ENCODE peak calls at places on chromosomes 12 and 14, in five cellular contexts. R is neuronal stem cell, V is H9, S is trophoblast cell, C is H1. M is an unnamed sample.

GRCh38 chr12:132604108-132605054 is 6.0 kb downstream of the LRCOL1 start:
- DNase-seq in R (no peak), V (peak), S (peak), C (no peak), M (no peak)

GRCh38 chr12:57845478-57846284 is 848 bp downstream of the CTDSP2 start:
- DNase-seq in R (no peak), V (peak), S (peak), C (peak), M (peak)

GRCh38 chr12:122480753-122481152 is 20.0 kb downstream of the ZCCHC8 start:
- DNase-seq in R (no peak), V (no peak), S (no peak), C (no peak), M (no peak)

GRCh38 chr14:27528328-27528727 is 930.5 kb upstream of the NOVA1 start:
- DNase-seq in R (peak), V (no peak), S (peak), C (no peak), M (peak)

GRCh38 chr12:5988088-5988487 is 43.0 kb upstream of the ANO2 start:
- DNase-seq in R (no peak), V (no peak), S (no peak), C (no peak), M (no peak)

GRCh38 chr12:132484891-132485441 is 5.0 kb upstream of the FBRSL1 start:
- DNase-seq in R (no peak), V (no peak), S (no peak), C (no peak), M (no peak)

GRCh38 chr14:55746533-55746932 is 166.5 kb downstream of the KTN1 start:
- DNase-seq in R (no peak), V (no peak), S (peak), C (no peak), M (peak)

GRCh38 chr14:100305446-100306255 is 593 bp downstream of the SLC25A29 start:
- DNase-seq in R (no peak), V (peak), S (no peak), C (peak), M (no peak)

GRCh38 chr12:20486233-20486632 is 117.9 kb downstream of the PDE3A start:
- DNase-seq in R (no peak), V (no peak), S (no peak), C (no peak), M (no peak)

GRCh38 chr12:131282292-131283080 is 328.8 kb downstream of the ADGRD1 start:
- DNase-seq in R (no peak), V (no peak), S (no peak), C (no peak), M (no peak)

GRCh38 chr12:42588981-42589464 is 523 bp downstream of the PRICKLE1 start:
- DNase-seq in R (peak), V (peak), S (peak), C (peak), M (peak)

GRCh38 chr12:7106082-7106481 is 2.9 kb downstream of the C1RL start:
- DNase-seq in R (no peak), V (no peak), S (no peak), C (no peak), M (no peak)

GRCh38 chr12:570237-570925 is 92.9 kb downstream of the NINJ2 start:
- DNase-seq in R (peak), V (peak), S (peak), C (peak), M (peak)

GRCh38 chr14:74684444-74684843 is 28.4 kb downstream of the AREL1 start:
- DNase-seq in R (no peak), V (no peak), S (peak), C (no peak), M (no peak)

GRCh38 chr14:89117017-89117416 is 292.6 kb downstream of the TTC8 start:
- DNase-seq in R (no peak), V (no peak), S (no peak), C (no peak), M (no peak)

GRCh38 chr14:22554706-22555572 is 34.1 kb downstream of the DAD1 start:
- DNase-seq in R (no peak), V (no peak), S (no peak), C (no peak), M (no peak)

GRCh38 chr12:124515981-124516380 is 51.4 kb downstream of the NCOR2 start:
- DNase-seq in R (no peak), V (no peak), S (no peak), C (no peak), M (no peak)

GRCh38 chr12:53380797-53381738 is 1.1 kb downstream of the SP1 start:
- DNase-seq in R (no peak), V (peak), S (peak), C (peak), M (peak)
- H3K23ac ChIP-seq in R (no peak), V (no peak), S (no peak), C (no peak), M (no peak)

GRCh38 chr12:19075711-19076340 is 53.7 kb upstream of the PLEKHA5 start:
- DNase-seq in R (no peak), V (no peak), S (no peak), C (no peak), M (no peak)

GRCh38 chr12:19070341-19070740 is 59.2 kb upstream of the PLEKHA5 start:
- DNase-seq in R (no peak), V (no peak), S (no peak), C (no peak), M (no peak)

DNA sequence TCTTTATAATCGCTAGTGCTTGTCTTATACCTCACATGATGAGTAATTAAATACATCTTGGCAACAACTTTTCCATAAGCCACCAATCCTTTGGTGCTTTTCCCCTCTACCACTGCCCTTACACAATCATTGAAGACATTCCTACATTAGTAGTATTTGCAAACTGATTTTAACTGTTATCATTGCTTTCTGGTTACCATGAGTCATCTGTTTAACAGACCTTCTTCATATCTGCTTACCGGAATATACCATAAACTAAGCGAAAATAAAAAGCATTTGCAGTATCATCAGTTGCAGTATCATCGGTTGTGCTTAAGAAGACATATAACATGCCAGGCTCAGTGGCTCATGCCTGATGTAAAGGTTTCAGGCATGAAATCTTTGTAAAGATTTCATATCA is 54.8 kb upstream of the PLEKHA5 start:
- DNase-seq in R (no peak), V (no peak), S (peak), C (no peak), M (peak)
- H2BK12ac ChIP-seq in R (no peak), V (no peak), S (no peak), C (no peak), M (no peak)

GRCh38 chr14:77114609-77115008 is 16.6 kb downstream of the CIPC start:
- DNase-seq in R (no peak), V (no peak), S (no peak), C (no peak), M (no peak)
- H3K27ac ChIP-seq in R (no peak), V (no peak), S (no peak), C (no peak), M (no peak)

GRCh38 chr12:87813476-87814234 is 215.5 kb downstream of the C12orf50 start:
- DNase-seq in R (no peak), V (no peak), S (peak), C (no peak), M (peak)
- H3K23ac ChIP-seq in R (no peak), V (no peak), S (no peak), C (no peak), M (no peak)

DNA sequence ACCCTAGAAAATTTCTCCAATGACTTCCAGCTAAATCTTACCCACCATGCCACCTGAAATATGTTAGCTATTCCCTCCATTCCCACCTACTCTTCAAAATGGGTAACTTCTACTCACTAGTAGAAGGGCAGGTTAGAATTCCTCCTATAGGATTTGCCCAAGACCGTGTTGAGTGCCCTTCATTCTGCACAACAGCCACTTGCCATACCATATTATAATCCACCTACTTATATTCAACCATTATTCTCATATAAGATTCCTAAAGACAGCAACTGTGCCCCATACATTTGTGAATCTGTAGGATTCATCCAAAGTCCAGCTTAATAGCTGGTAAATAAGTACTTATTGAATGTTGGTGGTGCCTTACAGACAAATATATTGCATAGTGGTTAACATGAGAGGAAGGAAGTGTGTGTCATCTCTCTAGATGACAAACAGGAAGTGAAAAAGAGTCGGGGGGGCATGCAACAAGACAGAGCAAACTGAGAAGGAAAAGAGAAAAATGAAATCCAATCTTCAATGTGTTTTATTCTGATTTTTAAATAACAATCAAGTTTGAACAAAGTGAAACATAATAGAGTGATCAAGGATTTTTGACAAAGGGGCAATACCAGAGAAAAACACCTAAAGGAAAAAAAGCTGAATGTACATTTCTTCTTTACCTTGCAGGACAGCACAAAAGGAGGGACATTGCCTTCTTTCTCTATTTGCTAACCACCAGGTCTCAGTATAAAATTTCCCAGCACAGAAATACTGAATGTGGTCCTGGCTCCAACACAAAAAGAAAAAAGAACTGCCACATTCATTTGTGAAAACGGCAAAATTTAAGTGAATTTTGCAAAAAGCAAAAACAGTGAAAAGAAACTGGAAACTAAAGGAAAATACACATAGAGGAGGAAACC is 389.3 kb upstream of the USP15 start:
- DNase-seq in R (no peak), V (no peak), S (no peak), C (no peak), M (peak)
- H2BK12ac ChIP-seq in R (no peak), V (no peak), S (no peak), C (no peak), M (no peak)

GRCh38 chr12:4943067-4943937 is 33.6 kb downstream of the KCNA1 start:
- DNase-seq in R (no peak), V (no peak), S (no peak), C (no peak), M (no peak)

GRCh38 chr12:4943938-4944284 is 34.2 kb downstream of the KCNA1 start:
- DNase-seq in R (no peak), V (no peak), S (no peak), C (no peak), M (no peak)

GRCh38 chr12:4934651-4935050 is 24.9 kb downstream of the KCNA1 start:
- DNase-seq in R (no peak), V (no peak), S (no peak), C (no peak), M (no peak)

GRCh38 chr12:4938900-4939299 is 29.2 kb downstream of the KCNA1 start:
- DNase-seq in R (no peak), V (no peak), S (no peak), C (no peak), M (no peak)

GRCh38 chr12:4939418-4940023 is 29.8 kb downstream of the KCNA1 start:
- DNase-seq in R (no peak), V (no peak), S (no peak), C (no peak), M (no peak)
- H3K27ac ChIP-seq in R (no peak), V (no peak), S (no peak), C (no peak), M (no peak)